ENCODE peak calls at places on chromosomes 11 and 22, in five cellular contexts. J is fibroblast of lung, W is mesendoderm, B is PC-3, Z is neural progenitor cell. I is an unnamed sample.
A peak's percentile ranks its signal among the peaks of the same experiment; 100 is the strongest.

GRCh38 chr11:84345597-84345996 is 1059.4 kb upstream of the CCDC90B start:
- DNase-seq in J (no peak), W (no peak), B (no peak), Z (no peak), I (no peak)

GRCh38 chr22:41504397-41504796 is 35.5 kb downstream of the ACO2 start:
- DNase-seq in J (no peak), W (no peak), B (no peak), Z (no peak), I (no peak)

GRCh38 chr11:78946945-78947914 is 372.6 kb upstream of the NARS2 start:
- DNase-seq in J (no peak), W (no peak), B (peak; percentile 90), Z (no peak), I (peak; percentile 91)

GRCh38 chr11:20161230-20161918 is 1.1 kb upstream of the DBX1 start:
- DNase-seq in J (no peak), W (peak; percentile 86), B (no peak), Z (peak; percentile 68), I (peak; percentile 4)

GRCh38 chr11:13110929-13111812 is 102.1 kb downstream of the RASSF10 start:
- DNase-seq in J (no peak), W (peak; percentile 97), B (peak; percentile 71), Z (peak; percentile 59), I (no peak)

GRCh38 chr22:17257578-17257977 is 38.3 kb upstream of the ADA2 start:
- DNase-seq in J (no peak), W (no peak), B (no peak), Z (peak; percentile 50), I (no peak)

GRCh38 chr11:125164422-125165110 is at the start of gene PKNOX2:
- DNase-seq in J (peak; percentile 84), W (peak; percentile 92), B (peak; percentile 63), Z (peak; percentile 94), I (peak; percentile 90)

GRCh38 chr11:35146074-35146521 is 7.1 kb downstream of the CD44 start:
- DNase-seq in J (no peak), W (no peak), B (peak; percentile 54), Z (no peak), I (no peak)

GRCh38 chr22:36369922-36370781 is 17.6 kb downstream of the MYH9 start:
- DNase-seq in J (peak; percentile 57), W (peak; percentile 73), B (no peak), Z (peak; percentile 70), I (peak; percentile 62)

GRCh38 chr11:33801821-33802413 is 27.6 kb upstream of the FBXO3 start:
- DNase-seq in J (no peak), W (peak; percentile 45), B (peak; percentile 16), Z (peak; percentile 47), I (no peak)

GRCh38 chr11:95577716-95578460 is 211.7 kb downstream of the FAM76B start:
- DNase-seq in J (peak; percentile 80), W (peak; percentile 43), B (peak; percentile 27), Z (no peak), I (peak; percentile 74)

GRCh38 chr11:40294343-40294723 is 1165.1 kb downstream of the LRRC4C start:
- DNase-seq in J (no peak), W (no peak), B (no peak), Z (no peak), I (no peak)

GRCh38 chr11:110908401-110909106 is 196.3 kb upstream of the ARHGAP20 start:
- DNase-seq in J (peak; percentile 73), W (peak; percentile 66), B (peak; percentile 60), Z (no peak), I (peak; percentile 75)

GRCh38 chr22:41197808-41198585 is 7.1 kb upstream of the L3MBTL2 start:
- DNase-seq in J (no peak), W (peak; percentile 61), B (peak; percentile 27), Z (peak; percentile 68), I (peak; percentile 49)

GRCh38 chr11:60078021-60078420 is 10.4 kb upstream of the MS4A2 start:
- DNase-seq in J (no peak), W (no peak), B (no peak), Z (no peak), I (no peak)

GRCh38 chr22:48579035-48579914 is 1248.4 kb downstream of the BRD1 start:
- DNase-seq in J (peak; percentile 20), W (no peak), B (no peak), Z (peak; percentile 72), I (no peak)
- H3K9ac ChIP-seq in J (no peak overlapping the region), W (no peak overlapping the region), B (no peak overlapping the region), Z (no peak overlapping the region), I (no peak overlapping the region)

GRCh38 chr22:46750530-46750800 is 12.0 kb upstream of the TBC1D22A start:
- DNase-seq in J (no peak), W (no peak), B (no peak), Z (no peak), I (no peak)

GRCh38 chr22:46747646-46748045 is 9.6 kb upstream of the CERK start:
- DNase-seq in J (no peak), W (no peak), B (no peak), Z (no peak), I (no peak)

GRCh38 chr22:46748206-46748947 is 10.3 kb upstream of the CERK start:
- DNase-seq in J (no peak), W (no peak), B (no peak), Z (no peak), I (no peak)

GRCh38 chr22:46749682-46750529 is 11.9 kb upstream of the CERK start:
- DNase-seq in J (no peak), W (no peak), B (no peak), Z (no peak), I (no peak)

GRCh38 chr22:46748948-46749681 is 11.1 kb upstream of the CERK start:
- DNase-seq in J (peak; percentile 49), W (no peak), B (peak; percentile 25), Z (no peak), I (no peak)
- H3K4me1 ChIP-seq in J (peaks cover 27% of the 10 kb centered on the region), W (no peaks in the 10 kb centered on the region), B (peaks cover 21% of the 10 kb centered on the region), Z (no peaks in the 10 kb centered on the region), I (peaks cover 31% of the 10 kb centered on the region)

GRCh38 chr11:119814766-119815165 is 85.8 kb upstream of the NECTIN1 start:
- DNase-seq in J (no peak), W (no peak), B (no peak), Z (no peak), I (no peak)

GRCh38 chr11:119816660-119817059 is 87.7 kb upstream of the NECTIN1 start:
- DNase-seq in J (no peak), W (peak; percentile 82), B (no peak), Z (no peak), I (no peak)
- H3K9ac ChIP-seq in J (no peak overlapping the region), W (no peak overlapping the region), B (no peak overlapping the region), Z (no peak overlapping the region), I (no peak overlapping the region)

DNA sequence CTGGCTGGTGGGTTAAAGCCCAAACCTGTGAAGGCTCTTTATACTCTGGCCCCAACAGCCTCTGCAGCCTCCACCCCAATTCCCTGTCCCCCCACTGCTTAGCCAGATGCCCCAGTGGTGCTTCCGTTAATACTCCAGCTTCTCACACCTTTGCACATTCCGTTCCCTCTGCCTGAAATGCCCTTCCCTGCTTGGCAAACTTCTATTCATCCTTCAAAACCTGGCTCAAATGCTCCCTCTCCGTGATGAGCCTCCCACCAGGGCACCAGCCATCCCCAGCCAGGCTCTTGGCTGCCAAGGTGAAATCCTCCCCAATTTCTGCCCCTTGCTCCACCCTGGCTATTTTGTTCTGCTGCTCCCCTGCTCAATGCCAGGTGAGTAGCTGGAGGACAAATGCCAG is 12.5 kb upstream of the FADS3 start:
- DNase-seq in J (no peak), W (no peak), B (no peak), Z (no peak), I (no peak)
- H3K4me1 ChIP-seq in J (no peaks in the 10 kb centered on the region), W (peaks cover 5% of the 10 kb centered on the region), B (no peaks in the 10 kb centered on the region), Z (peaks cover 12% of the 10 kb centered on the region), I (peaks cover 7% of the 10 kb centered on the region)

I was measured in adipocyte.